ENCODE peak calls at places on chromosomes 11 and 22, in nine cellular contexts. N, D, L, M, I, W, X, P and U are unnamed samples.

GRCh38 chr11:47464479-47464878 is 15.5 kb upstream of the RAPSN start:
- DNase-seq in M (peak; percentile 55), P (no peak), L (no peak), I (no peak), D (no peak), N (no peak), W (no peak), X (no peak), U (no peak)

GRCh38 chr11:74611369-74611861 is 19.0 kb downstream of the POLD3 start:
- DNase-seq in D (peak; percentile 11), W (no peak), M (peak; percentile 82), N (no peak), P (peak; percentile 65), I (peak; percentile 33), L (peak; percentile 34), X (no peak), U (peak; percentile 87)

GRCh38 chr11:133924661-133925060 is 32.1 kb downstream of the IGSF9B start:
- DNase-seq in I (no peak), N (no peak), W (no peak), D (no peak), X (no peak), L (no peak), P (no peak), M (no peak), U (no peak)

GRCh38 chr22:29690481-29690880 is 29.3 kb upstream of the CABP7 start:
- DNase-seq in P (no peak), I (no peak), M (no peak), L (no peak), N (no peak), X (no peak), D (no peak), W (no peak), U (no peak)

GRCh38 chr11:129191649-129192048 is 476 bp downstream of the ARHGAP32 start:
- DNase-seq in D (peak; percentile 36), I (no peak), W (no peak), X (no peak), N (peak; percentile 77), P (no peak), L (no peak), M (no peak), U (no peak)

GRCh38 chr22:32985899-32986772 is 72.0 kb downstream of the SYN3 start:
- DNase-seq in P (peak; percentile 37), M (peak; percentile 77), I (peak; percentile 57), X (no peak), D (peak; percentile 59), N (peak; percentile 78), L (peak; percentile 65), W (peak; percentile 55), U (peak; percentile 89)

GRCh38 chr22:25351631-25352293 is 132.3 kb downstream of the CRYBB2 start:
- DNase-seq in P (no peak), D (no peak), M (no peak), W (no peak), X (no peak), N (no peak), I (no peak), L (no peak), U (no peak)

GRCh38 chr22:38505595-38506117 is 455 bp downstream of the DDX17 start:
- DNase-seq in W (no peak), M (peak; percentile 49), P (peak; percentile 46), L (peak; percentile 64), N (peak; percentile 53), I (no peak), X (peak; percentile 87), D (peak; percentile 43), U (peak; percentile 81)

GRCh38 chr22:40703731-40704130 is 24.4 kb downstream of the MCHR1 start:
- DNase-seq in X (no peak), I (no peak), M (no peak), P (no peak), D (no peak), W (no peak), L (no peak), N (no peak), U (no peak)

GRCh38 chr11:95142431-95142830 is 52.8 kb downstream of the ENDOD1 start:
- DNase-seq in L (no peak), M (no peak), D (no peak), W (no peak), X (no peak), N (no peak), I (no peak), P (no peak), U (no peak)

GRCh38 chr22:38196791-38197429 is 4.9 kb upstream of the MAFF start:
- DNase-seq in M (no peak), D (no peak), L (no peak), I (no peak), P (no peak), N (no peak), X (no peak), W (no peak), U (no peak)

GRCh38 chr22:29797351-29797750 is 30.2 kb downstream of the UQCR10 start:
- DNase-seq in W (no peak), N (no peak), M (no peak), P (no peak), L (peak; percentile 87), I (no peak), D (no peak), X (no peak), U (no peak)

GRCh38 chr11:45180158-45180887 is 33.9 kb downstream of the PRDM11 start:
- DNase-seq in N (peak; percentile 23), X (peak; percentile 67), M (no peak), I (peak; percentile 16), L (peak; percentile 31), D (peak; percentile 78), P (no peak), W (no peak), U (peak; percentile 52)

GRCh38 chr22:47453049-47453448 is 690.6 kb downstream of the TBC1D22A start:
- DNase-seq in D (no peak), I (no peak), N (no peak), P (no peak), X (no peak), W (no peak), L (no peak), M (no peak), U (no peak)

GRCh38 chr22:47448231-47449035 is 686.0 kb downstream of the TBC1D22A start:
- DNase-seq in X (no peak), D (no peak), I (no peak), M (no peak), W (no peak), L (no peak), N (no peak), P (no peak), U (no peak)

GRCh38 chr22:47449508-47450270 is 687.2 kb downstream of the TBC1D22A start:
- DNase-seq in M (no peak), L (no peak), I (no peak), X (no peak), D (no peak), N (no peak), P (no peak), W (no peak), U (no peak)

GRCh38 chr22:47450876-47451475 is 688.5 kb downstream of the TBC1D22A start:
- DNase-seq in I (no peak), P (no peak), D (no peak), L (no peak), N (no peak), X (no peak), W (no peak), M (no peak), U (no peak)

GRCh38 chr22:47452184-47452583 is 689.7 kb downstream of the TBC1D22A start:
- DNase-seq in P (no peak), W (no peak), M (no peak), L (no peak), I (peak; percentile 68), D (no peak), X (no peak), N (no peak), U (no peak)
- TF ChIP-seq CTCF in P (no peak), W (peak; percentile 16), M (no peak), L (peak; percentile 7), I (peak; percentile 95), D (peak; percentile 32), X (peak; percentile 33), N (peak; percentile 13), U (no peak)

DNA sequence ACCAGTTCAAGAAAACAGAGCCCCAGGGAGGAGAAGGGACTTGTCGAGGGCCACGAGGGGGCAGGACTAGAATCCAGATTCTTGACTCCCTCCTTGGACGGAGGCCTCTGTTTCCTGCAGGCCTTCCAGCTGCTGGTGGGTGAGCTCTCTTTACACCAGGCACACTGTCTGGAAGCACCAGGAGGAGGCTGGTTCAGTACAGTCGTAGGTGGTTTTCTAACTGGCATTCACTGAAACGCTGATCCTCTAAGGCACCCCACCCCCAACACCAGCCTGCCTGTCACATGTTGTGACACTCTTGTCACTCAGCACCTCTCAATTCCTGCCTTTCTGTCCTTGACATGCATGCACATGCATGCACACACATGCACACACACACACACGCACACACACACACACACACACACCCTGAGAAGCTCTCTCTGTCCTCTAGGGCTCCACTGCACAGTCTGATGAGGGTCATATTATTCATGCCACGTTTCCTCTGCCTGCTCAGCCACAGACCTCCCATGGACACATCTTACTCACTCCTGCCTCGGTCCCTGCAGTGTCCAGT is 751 bp downstream of the MS4A10 start:
- DNase-seq in X (no peak), P (no peak), M (peak; percentile 66), N (no peak), L (no peak), I (no peak), D (no peak), W (no peak), U (peak; percentile 54)
- TF ChIP-seq CTCF in X (no peak), P (no peak), M (no peak), N (no peak), L (no peak), I (no peak), D (no peak), W (peak; percentile 9), U (peak; percentile 4)

GRCh38 chr11:10622957-10623787 is 54.7 kb upstream of the LYVE1 start:
- DNase-seq in X (no peak), P (no peak), I (no peak), N (no peak), M (no peak), W (no peak), D (no peak), L (peak; percentile 19), U (no peak)

GRCh38 chr11:10622108-10622507 is 53.6 kb upstream of the LYVE1 start:
- DNase-seq in I (no peak), L (no peak), D (no peak), P (no peak), W (no peak), M (no peak), X (no peak), N (no peak), U (no peak)

GRCh38 chr11:10625982-10626311 is 57.5 kb upstream of the LYVE1 start:
- DNase-seq in P (no peak), D (no peak), I (no peak), N (no peak), W (no peak), M (no peak), L (no peak), X (peak; percentile 43), U (no peak)

GRCh38 chr11:10625281-10625981 is 57.0 kb upstream of the LYVE1 start:
- DNase-seq in P (no peak), I (no peak), W (no peak), L (no peak), N (no peak), X (no peak), D (no peak), M (no peak), U (no peak)

GRCh38 chr11:10623797-10624761 is 55.6 kb upstream of the LYVE1 start:
- DNase-seq in M (peak; percentile 37), X (no peak), N (no peak), I (peak; percentile 43), P (no peak), D (peak; percentile 15), L (peak; percentile 34), W (no peak), U (peak; percentile 40)
- TF ChIP-seq CTCF in M (peak; percentile 50), X (peak; percentile 64), N (peak; percentile 52), I (peak; percentile 87), P (peak; percentile 52), D (no peak), L (peak; percentile 49), W (peak; percentile 70), U (peak; percentile 50)

GRCh38 chr22:48803993-48804810 is 1023.5 kb downstream of the BRD1 start:
- DNase-seq in P (no peak), I (no peak), D (no peak), N (no peak), L (no peak), X (no peak), W (no peak), M (no peak), U (no peak)
- TF ChIP-seq CTCF in P (no peak), I (no peak), D (no peak), N (no peak), L (no peak), X (no peak), W (no peak), M (no peak), U (no peak)